ENCODE peak calls at places on chromosomes 16 and 17, in eight cellular contexts. U is NCI-H510A; W is foreskin keratinocyte; G is stimulated activated CD4-positive, alpha-beta T cell treated with anti-CD3 and anti-CD28 coated beads, Interleukin-15, amount 100 ng/mL, for 1 hour; Z is anterior cingulate cortex; L is effector memory CD4-positive, alpha-beta T cell; F is amygdala; J is CD4-positive, alpha-beta T cell. N is an unnamed sample.

GRCh38 chr16:22161999-22162657 is at the start of gene SDR42E2:
- DNase-seq in G (no peak), U (peak; percentile 45), W (no peak), Z (no peak), J (peak; percentile 32), L (peak; percentile 20), F (no peak), N (peak; percentile 14)

GRCh38 chr17:54860617-54861468 is 39.8 kb upstream of the TOM1L1 start:
- DNase-seq in U (no peak), W (no peak), L (no peak), F (no peak), Z (no peak), J (no peak), G (no peak), N (no peak)

GRCh38 chr17:58091024-58091567 is 7.9 kb downstream of the DYNLL2 start:
- DNase-seq in W (no peak), G (no peak), Z (no peak), F (no peak), U (no peak), J (no peak), L (no peak), N (no peak)

GRCh38 chr17:1989135-1989534 is 36.0 kb downstream of the RTN4RL1 start:
- DNase-seq in L (no peak), W (peak; percentile 97), G (no peak), U (no peak), F (no peak), Z (no peak), J (no peak), N (no peak)

GRCh38 chr17:80846932-80847331 is 144.7 kb upstream of the CHMP6 start:
- DNase-seq in U (no peak), G (no peak), L (no peak), J (no peak), F (no peak), W (no peak), Z (no peak), N (no peak)

GRCh38 chr17:17810374-17811248 is 26.2 kb downstream of the SREBF1 start:
- DNase-seq in Z (no peak), U (no peak), G (no peak), F (no peak), J (no peak), L (no peak), W (peak; percentile 43), N (no peak)

GRCh38 chr17:58337126-58337599 is 8.6 kb upstream of the TSPOAP1 start:
- DNase-seq in J (no peak), G (peak; percentile 36), F (peak; percentile 6), Z (no peak), U (no peak), L (no peak), W (no peak), N (peak; percentile 34)

GRCh38 chr17:17847102-17847501 is 10.3 kb upstream of the SREBF1 start:
- DNase-seq in F (no peak), Z (no peak), G (no peak), L (no peak), W (no peak), J (no peak), U (no peak), N (no peak)

GRCh38 chr16:2194166-2194834 is 2.1 kb downstream of the CASKIN1 start:
- DNase-seq in W (peak; percentile 64), G (no peak), F (peak; percentile 37), L (no peak), U (no peak), J (no peak), Z (no peak), N (no peak)

GRCh38 chr16:65532846-65533245 is 411.0 kb upstream of the CDH11 start:
- DNase-seq in U (no peak), F (no peak), J (no peak), G (no peak), L (no peak), W (no peak), Z (no peak), N (no peak)

GRCh38 chr17:79065105-79065670 is 9.4 kb upstream of the ENGASE start:
- DNase-seq in Z (no peak), F (peak; percentile 58), W (no peak), J (peak; percentile 40), G (no peak), L (peak; percentile 24), U (no peak), N (no peak)

GRCh38 chr16:74601131-74601871 is 5.6 kb downstream of the GLG1 start:
- DNase-seq in W (no peak), G (peak; percentile 29), Z (no peak), U (no peak), L (peak; percentile 69), J (peak; percentile 58), F (no peak), N (peak; percentile 68)

GRCh38 chr16:88881090-88881580 is 14.7 kb upstream of the PABPN1L start:
- DNase-seq in F (no peak), L (no peak), U (no peak), W (peak; percentile 17), Z (no peak), J (no peak), G (no peak), N (no peak)

GRCh38 chr17:78825696-78826095 is 14.9 kb downstream of the USP36 start:
- DNase-seq in L (no peak), W (no peak), G (no peak), U (no peak), J (no peak), F (no peak), Z (no peak), N (no peak)

GRCh38 chr16:53609536-53609935 is 94.1 kb downstream of the RPGRIP1L start:
- DNase-seq in J (no peak), U (no peak), F (no peak), G (no peak), L (no peak), W (no peak), Z (no peak), N (no peak)

GRCh38 chr17:58325976-58326468 is 2.6 kb downstream of the TSPOAP1 start:
- DNase-seq in U (no peak), G (no peak), F (peak; percentile 31), L (no peak), W (no peak), J (no peak), Z (no peak), N (no peak)

GRCh38 chr17:7591596-7591995 is 1.7 kb upstream of the SOX15 start:
- DNase-seq in W (no peak), Z (no peak), G (no peak), F (no peak), U (no peak), L (no peak), J (no peak), N (no peak)

GRCh38 chr17:30600830-30601494 is 123.8 kb downstream of the GOSR1 start:
- DNase-seq in J (no peak), Z (no peak), G (no peak), F (peak; percentile 36), L (no peak), W (peak; percentile 37), U (no peak), N (no peak)

GRCh38 chr16:66240088-66240487 is 126.4 kb upstream of the CDH5 start:
- DNase-seq in W (no peak), Z (no peak), J (no peak), G (no peak), F (no peak), L (no peak), U (no peak), N (no peak)

GRCh38 chr17:61403846-61404701 is 4.4 kb downstream of the TBX2 start:
- DNase-seq in G (no peak), F (no peak), L (no peak), W (peak; percentile 70), J (no peak), Z (no peak), U (no peak), N (no peak)

GRCh38 chr16:85901110-85901509 is 2.1 kb downstream of the IRF8 start:
- DNase-seq in W (no peak), G (no peak), L (no peak), U (no peak), Z (no peak), J (no peak), F (no peak), N (no peak)

GRCh38 chr16:23840310-23840709 is 4.5 kb downstream of the PRKCB start:
- DNase-seq in Z (no peak), U (no peak), G (no peak), J (no peak), L (no peak), F (no peak), W (no peak), N (no peak)

GRCh38 chr17:7438050-7438614 is 1.2 kb upstream of the FGF11 start:
- DNase-seq in G (no peak), F (peak; percentile 46), J (peak; percentile 23), L (no peak), U (no peak), W (no peak), Z (no peak), N (no peak)